ENCODE peak calls at places on chromosome X, in ten cellular contexts. W is left ventricle myocardium inferior; N is activated CD4-positive, alpha-beta T cell treated with anti-CD3 and anti-CD28 coated beads for 1 hour; O is GM12864; H is small intestine; Z is retina; F is IMR-90; S is NCI-H345; C is left cardiac atrium; U is stimulated activated naive B cell treated with anti-CD40 and anti-IgM and Interleukin-4, amounts not matched to agents 10 μg/mL and 1 μg/mL and 100 μg/mL, for 72 hours. E is an unnamed sample.

GRCh38 chrX:107454302-107454701 is 4.8 kb downstream of the FRMPD3 start:
- DNase-seq in W (no peak), N (no peak), O (no peak), H (no peak), Z (no peak), F (peak), S (no peak), C (no peak), U (no peak), E (no peak)

GRCh38 chrX:29726811-29727210 is 488.6 kb upstream of the MAGEB2 start:
- DNase-seq in W (no peak), N (no peak), O (no peak), H (no peak), Z (no peak), F (no peak), S (no peak), C (no peak), U (no peak), E (no peak)

GRCh38 chrX:1750267-1750666 is 135.4 kb downstream of the ASMT start:
- DNase-seq in W (no peak), N (no peak), O (no peak), H (no peak), Z (no peak), F (no peak), S (no peak), C (no peak), U (no peak), E (no peak)

GRCh38 chrX:23819385-23820234 is 36.6 kb downstream of the SAT1 start:
- DNase-seq in W (no peak), N (no peak), O (no peak), H (peak), Z (no peak), F (peak), S (no peak), C (no peak), U (no peak), E (no peak)

GRCh38 chrX:40006025-40007017 is 91.4 kb downstream of the BCOR start:
- DNase-seq in W (peak), N (no peak), O (no peak), H (peak), Z (peak), F (no peak), S (no peak), C (peak), U (no peak), E (peak)

GRCh38 chrX:38050806-38051205 is 44.5 kb downstream of the SYTL5 start:
- DNase-seq in W (no peak), N (no peak), O (no peak), H (peak), Z (no peak), F (no peak), S (no peak), C (no peak), U (no peak), E (no peak)

GRCh38 chrX:38304010-38304409 is 23.3 kb downstream of the RPGR start:
- DNase-seq in W (no peak), N (no peak), O (no peak), H (no peak), Z (no peak), F (peak), S (no peak), C (no peak), U (no peak), E (peak)

GRCh38 chrX:107632291-107632690 is 4.0 kb downstream of the PRPS1 start:
- DNase-seq in W (no peak), N (no peak), O (no peak), H (no peak), Z (no peak), F (no peak), S (no peak), C (no peak), U (no peak), E (no peak)

GRCh38 chrX:133090410-133090809 is 6.5 kb downstream of the USP26 start:
- DNase-seq in W (no peak), N (no peak), O (no peak), H (no peak), Z (no peak), F (no peak), S (no peak), C (no peak), U (no peak), E (no peak)

GRCh38 chrX:130771230-130771629 is 131.8 kb downstream of the ENOX2 start:
- DNase-seq in W (no peak), N (no peak), O (no peak), H (peak), Z (no peak), F (no peak), S (no peak), C (no peak), U (no peak), E (no peak)

GRCh38 chrX:10387011-10387410 is 230.2 kb downstream of the CLCN4 start:
- DNase-seq in W (no peak), N (no peak), O (no peak), H (no peak), Z (no peak), F (peak), S (no peak), C (no peak), U (no peak), E (no peak)

GRCh38 chrX:141760761-141761160 is 62.2 kb upstream of the SPANXD start:
- DNase-seq in W (no peak), N (no peak), O (no peak), H (no peak), Z (no peak), F (peak), S (no peak), C (no peak), U (no peak), E (no peak)

GRCh38 chrX:110131031-110131430 is 128.1 kb downstream of the TMEM164 start:
- DNase-seq in W (no peak), N (no peak), O (no peak), H (no peak), Z (no peak), F (no peak), S (no peak), C (no peak), U (no peak), E (no peak)

GRCh38 chrX:23369037-23369436 is 34.4 kb downstream of the PTCHD1 start:
- DNase-seq in W (no peak), N (no peak), O (no peak), H (no peak), Z (no peak), F (no peak), S (no peak), C (no peak), U (no peak), E (no peak)

GRCh38 chrX:134957836-134958235 is 33.0 kb upstream of the SMIM10 start:
- DNase-seq in W (no peak), N (no peak), O (no peak), H (no peak), Z (no peak), F (no peak), S (no peak), C (no peak), U (no peak), E (no peak)

GRCh38 chrX:72180539-72180938 is 1.0 kb upstream of the PIN4 start:
- DNase-seq in W (no peak), N (no peak), O (no peak), H (no peak), Z (no peak), F (no peak), S (no peak), C (no peak), U (no peak), E (peak)

GRCh38 chrX:34893741-34894140 is 48.9 kb upstream of the FAM47B start:
- DNase-seq in W (no peak), N (no peak), O (no peak), H (no peak), Z (no peak), F (peak), S (no peak), C (no peak), U (no peak), E (peak)

GRCh38 chrX:72003811-72004750 is 93.4 kb downstream of the NHSL2 start:
- DNase-seq in W (peak), N (no peak), O (no peak), H (no peak), Z (no peak), F (no peak), S (no peak), C (peak), U (no peak), E (peak)

GRCh38 chrX:55579115-55579514 is 44.1 kb upstream of the FOXR2 start:
- DNase-seq in W (no peak), N (no peak), O (no peak), H (no peak), Z (no peak), F (no peak), S (no peak), C (no peak), U (no peak), E (no peak)